ENCODE peak calls at places on chromosomes 12 and 14, in seven cellular contexts. R, A, T, D, J, L and E are unnamed samples.
A peak's percentile ranks its signal among the peaks of the same experiment; 100 is the strongest.

GRCh38 chr14:60768602-60769001 is 34.0 kb downstream of the MNAT1 start:
- DNase-seq in R (no peak), A (no peak), T (no peak), D (no peak), J (no peak), L (no peak), E (no peak)

GRCh38 chr12:93521225-93521854 is 51.1 kb upstream of the SOCS2 start:
- DNase-seq in R (no peak), A (no peak), T (no peak), D (no peak), J (peak; percentile 68), L (no peak), E (no peak)

GRCh38 chr14:76828339-76829015 is 2.3 kb downstream of the LRRC74A start:
- DNase-seq in R (no peak), A (no peak), T (no peak), D (no peak), J (no peak), L (no peak), E (no peak)

GRCh38 chr12:105931762-105932587 is 206.8 kb downstream of the NUAK1 start:
- DNase-seq in R (no peak), A (no peak), T (no peak), D (no peak), J (no peak), L (no peak), E (no peak)

GRCh38 chr14:64464695-64465094 is 604 bp upstream of the AKAP5 start:
- DNase-seq in R (no peak), A (peak; percentile 2), T (no peak), D (no peak), J (no peak), L (no peak), E (no peak)

GRCh38 chr12:115335594-115335993 is 651.6 kb upstream of the TBX3 start:
- DNase-seq in R (no peak), A (no peak), T (no peak), D (no peak), J (no peak), L (no peak), E (no peak)

GRCh38 chr12:7905071-7905470 is 30.9 kb downstream of the SLC2A3 start:
- DNase-seq in R (no peak), A (no peak), T (no peak), D (peak; percentile 82), J (no peak), L (no peak), E (peak; percentile 1)

GRCh38 chr12:105574056-105574715 is 243.7 kb downstream of the C12orf75 start:
- DNase-seq in R (no peak), A (no peak), T (no peak), D (no peak), J (peak; percentile 68), L (no peak), E (no peak)

GRCh38 chr12:68414988-68415387 is 82.8 kb upstream of the MDM1 start:
- DNase-seq in R (no peak), A (no peak), T (no peak), D (no peak), J (no peak), L (no peak), E (no peak)

GRCh38 chr12:26623136-26623535 is 209.9 kb downstream of the ITPR2 start:
- DNase-seq in R (no peak), A (no peak), T (no peak), D (no peak), J (peak; percentile 39), L (no peak), E (no peak)

GRCh38 chr14:91286530-91286937 is 42.0 kb upstream of the GPR68 start:
- DNase-seq in R (no peak), A (peak; percentile 75), T (peak; percentile 73), D (peak; percentile 82), J (peak; percentile 73), L (peak; percentile 70), E (no peak)

GRCh38 chr12:96383371-96383770 is 16.9 kb downstream of the CDK17 start:
- DNase-seq in R (no peak), A (no peak), T (no peak), D (no peak), J (no peak), L (no peak), E (no peak)

GRCh38 chr12:123398177-123398916 is 14.4 kb downstream of the KMT5A start:
- DNase-seq in R (no peak), A (no peak), T (no peak), D (peak; percentile 87), J (no peak), L (no peak), E (no peak)

GRCh38 chr14:20332386-20332945 is 613 bp downstream of the CCNB1IP1 start:
- DNase-seq in R (no peak), A (no peak), T (no peak), D (no peak), J (peak; percentile 31), L (no peak), E (no peak)

GRCh38 chr12:18684430-18684829 is 53.4 kb downstream of the PLCZ1 start:
- DNase-seq in R (no peak), A (no peak), T (no peak), D (no peak), J (no peak), L (no peak), E (no peak)

GRCh38 chr12:19070341-19070740 is 59.2 kb upstream of the PLEKHA5 start:
- DNase-seq in R (no peak), A (no peak), T (no peak), D (no peak), J (no peak), L (no peak), E (no peak)

GRCh38 chr14:84882830-84883229 is 647.1 kb upstream of the FLRT2 start:
- DNase-seq in R (no peak), A (no peak), T (no peak), D (no peak), J (no peak), L (no peak), E (no peak)

GRCh38 chr12:13980548-13981295 is 680 bp downstream of the GRIN2B start:
- DNase-seq in R (no peak), A (no peak), T (no peak), D (no peak), J (no peak), L (no peak), E (no peak)

GRCh38 chr12:113087193-113087592 is 30.7 kb downstream of the DTX1 start:
- DNase-seq in R (no peak), A (no peak), T (no peak), D (no peak), J (no peak), L (no peak), E (no peak)

GRCh38 chr12:65929641-65930040 is 105.4 kb downstream of the HMGA2 start:
- DNase-seq in R (no peak), A (no peak), T (no peak), D (peak; percentile 46), J (no peak), L (no peak), E (no peak)

GRCh38 chr14:70555890-70556289 is 21.1 kb upstream of the ADAM20 start:
- DNase-seq in R (no peak), A (no peak), T (no peak), D (no peak), J (no peak), L (no peak), E (no peak)

GRCh38 chr12:109962388-109962787 is 33.8 kb downstream of the GIT2 start:
- DNase-seq in R (no peak), A (no peak), T (no peak), D (no peak), J (peak; percentile 32), L (no peak), E (no peak)

GRCh38 chr12:105204916-105205315 is 31.1 kb downstream of the APPL2 start:
- DNase-seq in R (no peak), A (no peak), T (no peak), D (peak; percentile 58), J (peak; percentile 89), L (no peak), E (no peak)

GRCh38 chr14:87131879-87132278 is 861.1 kb downstream of the GALC start:
- DNase-seq in R (no peak), A (no peak), T (no peak), D (no peak), J (no peak), L (no peak), E (no peak)

GRCh38 chr14:64412237-64412636 is 24.1 kb downstream of the MTHFD1 start:
- DNase-seq in R (no peak), A (no peak), T (no peak), D (no peak), J (no peak), L (no peak), E (no peak)

GRCh38 chr14:54768501-54768900 is 134.1 kb downstream of the GCH1 start:
- DNase-seq in R (no peak), A (no peak), T (no peak), D (no peak), J (no peak), L (no peak), E (no peak)

GRCh38 chr12:51511546-51512260 is 79.3 kb upstream of the SCN8A start:
- DNase-seq in R (no peak), A (no peak), T (no peak), D (no peak), J (no peak), L (no peak), E (no peak)

GRCh38 chr12:110932048-110932447 is 11.7 kb upstream of the MYL2 start:
- DNase-seq in R (no peak), A (no peak), T (no peak), D (no peak), J (no peak), L (no peak), E (no peak)

GRCh38 chr14:77730976-77731497 is 23.1 kb downstream of the SLIRP start:
- DNase-seq in R (no peak), A (no peak), T (no peak), D (no peak), J (no peak), L (no peak), E (no peak)

GRCh38 chr12:84336231-84336630 is 576.4 kb downstream of the SLC6A15 start:
- DNase-seq in R (no peak), A (no peak), T (no peak), D (no peak), J (no peak), L (no peak), E (no peak)

GRCh38 chr12:122022393-122023338 is 982 bp downstream of the BCL7A start:
- DNase-seq in R (no peak), A (peak; percentile 43), T (no peak), D (no peak), J (peak; percentile 25), L (no peak), E (no peak)

GRCh38 chr12:27277846-27278260 is 33.8 kb downstream of the STK38L start:
- DNase-seq in R (no peak), A (no peak), T (no peak), D (peak; percentile 74), J (peak; percentile 89), L (no peak), E (no peak)

GRCh38 chr14:25049559-25050493 is at the start of gene STXBP6:
- DNase-seq in R (no peak), A (no peak), T (peak; percentile 62), D (peak; percentile 39), J (peak; percentile 5), L (no peak), E (peak; percentile 97)

GRCh38 chr12:115343601-115344000 is 659.6 kb upstream of the TBX3 start:
- DNase-seq in R (no peak), A (no peak), T (no peak), D (no peak), J (no peak), L (no peak), E (peak; percentile 33)

GRCh38 chr14:102297436-102298170 is 7.4 kb downstream of the MOK start:
- DNase-seq in R (no peak), A (no peak), T (no peak), D (no peak), J (no peak), L (no peak), E (no peak)

GRCh38 chr14:102590667-102591099 is 1.8 kb upstream of the RCOR1 start:
- DNase-seq in R (no peak), A (peak; percentile 7), T (no peak), D (peak; percentile 33), J (peak; percentile 52), L (no peak), E (no peak)